ENCODE peak calls at places on chromosomes 2 and 18, in eight cellular contexts. L, T, E, I, B, P, H and X are unnamed samples.

GRCh38 chr2:33552758-33553461 is 46.2 kb downstream of the FAM98A start:
- DNase-seq in L (no peak), T (no peak), E (no peak), I (no peak), B (no peak), P (no peak), H (no peak), X (no peak)

GRCh38 chr2:189142893-189143759 is 36.4 kb downstream of the COL5A2 start:
- DNase-seq in L (peak), T (peak), E (no peak), I (peak), B (peak), P (no peak), H (no peak), X (peak)

GRCh38 chr18:63366991-63367240 is at the start of gene KDSR:
- DNase-seq in L (no peak), T (no peak), E (no peak), I (no peak), B (no peak), P (no peak), H (no peak), X (no peak)

GRCh38 chr2:145408980-145409379 is 889.1 kb upstream of the ZEB2 start:
- DNase-seq in L (no peak), T (no peak), E (no peak), I (no peak), B (peak), P (no peak), H (no peak), X (no peak)

GRCh38 chr2:240458044-240458899 is 22.8 kb downstream of the GPC1 start:
- DNase-seq in L (no peak), T (no peak), E (no peak), I (no peak), B (peak), P (no peak), H (no peak), X (no peak)

GRCh38 chr2:188610827-188611226 is 319.2 kb downstream of the GULP1 start:
- DNase-seq in L (no peak), T (no peak), E (no peak), I (no peak), B (peak), P (no peak), H (no peak), X (no peak)

GRCh38 chr2:85089464-85090072 is 43.6 kb upstream of the TCF7L1 start:
- DNase-seq in L (no peak), T (no peak), E (no peak), I (no peak), B (no peak), P (no peak), H (no peak), X (no peak)

GRCh38 chr18:34540897-34541296 is 169.2 kb upstream of the DTNA start:
- DNase-seq in L (no peak), T (no peak), E (no peak), I (no peak), B (no peak), P (no peak), H (no peak), X (no peak)

GRCh38 chr2:46351388-46352141 is 54.4 kb downstream of the EPAS1 start:
- DNase-seq in L (no peak), T (no peak), E (no peak), I (peak), B (no peak), P (no peak), H (no peak), X (no peak)

GRCh38 chr2:63676135-63676534 is 87.4 kb downstream of the MDH1 start:
- DNase-seq in L (no peak), T (no peak), E (no peak), I (no peak), B (no peak), P (no peak), H (no peak), X (no peak)

GRCh38 chr18:71807586-71807985 is 736.6 kb downstream of the CBLN2 start:
- DNase-seq in L (no peak), T (no peak), E (no peak), I (no peak), B (no peak), P (no peak), H (no peak), X (no peak)

GRCh38 chr2:31729442-31730092 is 148.8 kb upstream of the SRD5A2 start:
- DNase-seq in L (peak), T (peak), E (peak), I (no peak), B (peak), P (peak), H (no peak), X (peak)

GRCh38 chr2:130352229-130352628 is 3.6 kb upstream of the PTPN18 start:
- DNase-seq in L (no peak), T (no peak), E (no peak), I (no peak), B (no peak), P (no peak), H (no peak), X (no peak)

GRCh38 chr2:236753611-236754010 is 184.0 kb downstream of the ACKR3 start:
- DNase-seq in L (no peak), T (no peak), E (no peak), I (no peak), B (no peak), P (no peak), H (no peak), X (peak)